ENCODE peak calls at places on chromosomes 12 and 14, in seven cellular contexts. S is IMR-90, W is H1, I is H9, G is neuronal stem cell, R is trophoblast cell, U is mesenchymal stem cell. C is an unnamed sample.

GRCh38 chr12:32091696-32092095 is 15.0 kb upstream of the BICD1 start:
- DNase-seq in U (no peak), I (no peak), R (no peak), W (no peak), G (no peak), S (no peak), C (no peak)

GRCh38 chr12:52692253-52692652 is 11.1 kb downstream of the KRT77 start:
- DNase-seq in U (no peak), W (peak), G (no peak), R (peak), I (peak), S (no peak), C (peak)

GRCh38 chr14:63766616-63767015 is 38.8 kb upstream of the SGPP1 start:
- DNase-seq in W (no peak), U (no peak), G (peak), I (no peak), R (no peak), S (no peak), C (no peak)

GRCh38 chr12:27541031-27541719 is 17.2 kb downstream of the PPFIBP1 start:
- DNase-seq in R (peak), I (peak), G (no peak), W (no peak), U (no peak), S (no peak), C (peak)

GRCh38 chr12:72296389-72296788 is 24.2 kb downstream of the TRHDE start:
- DNase-seq in U (peak), G (no peak), I (no peak), R (peak), W (no peak), S (peak), C (no peak)

GRCh38 chr14:76926521-76927251 is 100.5 kb downstream of the LRRC74A start:
- DNase-seq in R (no peak), I (no peak), G (no peak), U (peak), S (peak), W (no peak), C (no peak)

GRCh38 chr12:3658327-3659163 is 94.4 kb downstream of the CRACR2A start:
- DNase-seq in R (peak), U (peak), I (peak), G (peak), S (peak), W (peak), C (peak)

GRCh38 chr14:106039400-106039799 is 513.0 kb downstream of the TMEM121 start:
- DNase-seq in I (no peak), U (no peak), G (no peak), R (peak), W (no peak), S (no peak), C (no peak)

GRCh38 chr12:29733060-29733459 is 50.7 kb downstream of the TMTC1 start:
- DNase-seq in U (no peak), W (no peak), G (no peak), I (no peak), S (peak), R (no peak), C (no peak)

GRCh38 chr12:27821259-27821973 is 41.4 kb upstream of the MANSC4 start:
- DNase-seq in U (peak), R (peak), G (peak), W (no peak), S (peak), I (peak), C (peak)

GRCh38 chr12:24991209-24992049 is 42.5 kb upstream of the BCAT1 start:
- DNase-seq in W (no peak), S (peak), U (peak), R (peak), G (peak), I (no peak), C (peak)

GRCh38 chr14:76022991-76023390 is 37.4 kb downstream of the IFT43 start:
- DNase-seq in G (no peak), I (no peak), U (no peak), W (no peak), R (no peak), S (peak), C (no peak)

GRCh38 chr14:74988131-74988530 is 14.6 kb upstream of the EIF2B2 start:
- DNase-seq in U (peak), R (peak), I (no peak), W (no peak), S (peak), G (no peak), C (peak)

GRCh38 chr14:79415726-79416125 is 795.6 kb downstream of the DIO2 start:
- DNase-seq in S (peak), W (no peak), G (no peak), I (no peak), R (no peak), U (no peak), C (no peak)

GRCh38 chr12:22283006-22283506 is 51.5 kb downstream of the ST8SIA1 start:
- DNase-seq in S (peak), G (no peak), U (peak), W (no peak), I (no peak), R (peak), C (no peak)

GRCh38 chr14:55731881-55732498 is 152.0 kb downstream of the KTN1 start:
- DNase-seq in G (peak), U (no peak), W (peak), I (peak), S (peak), R (peak), C (peak)

GRCh38 chr14:51453869-51454268 is 197.8 kb upstream of the FRMD6 start:
- DNase-seq in W (no peak), R (no peak), G (no peak), U (no peak), I (no peak), S (no peak), C (no peak)

GRCh38 chr12:27237790-27238771 is 6.0 kb upstream of the STK38L start:
- DNase-seq in G (no peak), W (no peak), U (peak), R (peak), I (no peak), S (peak), C (peak)

GRCh38 chr14:50937325-50937724 is 7.0 kb downstream of the PYGL start:
- DNase-seq in G (no peak), U (peak), I (no peak), W (no peak), S (peak), R (peak), C (no peak)

GRCh38 chr12:10623131-10623530 is 9.7 kb upstream of the MAGOHB start:
- DNase-seq in G (no peak), W (no peak), U (no peak), S (peak), R (no peak), I (no peak), C (no peak)

GRCh38 chr14:97802974-97803373 is 1005.8 kb downstream of the VRK1 start:
- DNase-seq in G (no peak), W (no peak), S (no peak), R (no peak), I (no peak), U (no peak), C (no peak)

GRCh38 chr12:49089831-49090773 is 4.5 kb downstream of the DHH start:
- DNase-seq in R (peak), S (peak), G (no peak), W (peak), U (peak), I (peak), C (no peak)

GRCh38 chr14:23712287-23712686 is 76.1 kb downstream of the DHRS2 start:
- DNase-seq in W (no peak), U (no peak), I (no peak), R (no peak), S (no peak), G (no peak), C (no peak)
- H2AK5ac ChIP-seq in W (no peak), U (no peak), I (no peak), R (no peak), S (no peak), G (no peak), C (no peak)

GRCh38 chr14:20658246-20658645 is 16.8 kb upstream of the OR6S1 start:
- DNase-seq in U (no peak), W (no peak), R (no peak), I (no peak), G (no peak), S (no peak), C (no peak)
- H2AK5ac ChIP-seq in U (no peak), W (no peak), R (no peak), I (no peak), G (no peak), S (no peak), C (no peak)

GRCh38 chr14:102264355-102264754 is 40.6 kb downstream of the MOK start:
- DNase-seq in I (no peak), U (no peak), R (no peak), W (no peak), S (no peak), G (no peak), C (no peak)
- H2AK5ac ChIP-seq in I (no peak), U (no peak), R (no peak), W (no peak), S (peak), G (no peak), C (no peak)

DNA sequence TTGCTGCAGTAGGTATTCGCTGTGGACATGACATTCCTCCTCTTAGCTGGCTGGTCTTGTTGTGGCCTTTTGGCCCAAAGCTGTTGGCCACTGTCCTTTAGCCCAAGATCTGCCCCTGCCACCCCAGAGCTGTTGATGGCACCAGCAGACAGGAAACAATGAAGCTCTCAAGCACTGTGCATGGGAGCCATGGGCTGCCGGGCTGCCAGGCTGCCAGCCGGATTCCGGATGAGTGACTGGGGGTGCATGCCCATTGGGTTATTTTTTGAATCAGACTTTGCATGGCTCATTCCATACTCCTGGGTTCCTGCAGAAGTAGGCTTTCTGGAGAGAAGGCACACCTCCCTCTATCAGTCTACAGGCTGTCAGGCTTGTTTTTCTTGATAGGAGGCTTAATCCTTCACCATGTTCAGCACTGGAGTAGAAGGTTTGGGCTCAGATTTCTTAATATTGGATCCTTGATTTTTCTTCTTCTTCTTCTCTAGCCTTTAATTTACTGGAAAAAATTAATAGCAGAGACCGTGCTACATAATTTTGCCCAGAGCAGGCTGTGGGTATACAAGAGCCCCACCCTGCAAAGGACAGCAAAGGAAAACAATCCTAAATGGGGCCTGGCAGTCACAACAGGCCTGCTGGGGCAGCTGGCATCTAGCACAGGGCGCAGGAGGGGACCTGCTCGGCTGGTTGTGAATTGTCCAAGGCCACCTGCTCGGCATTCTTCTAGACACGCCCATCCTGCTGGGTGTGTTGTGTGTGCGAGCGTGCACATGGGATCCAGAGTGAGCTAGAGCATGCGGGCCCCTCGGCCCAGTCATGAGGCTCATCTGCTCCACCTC is 32.2 kb downstream of the MAX start:
- DNase-seq in W (no peak), S (no peak), R (peak), U (no peak), I (no peak), G (no peak), C (no peak)
- H2AK5ac ChIP-seq in W (no peak), S (no peak), R (no peak), U (no peak), I (no peak), G (no peak), C (no peak)

DNA sequence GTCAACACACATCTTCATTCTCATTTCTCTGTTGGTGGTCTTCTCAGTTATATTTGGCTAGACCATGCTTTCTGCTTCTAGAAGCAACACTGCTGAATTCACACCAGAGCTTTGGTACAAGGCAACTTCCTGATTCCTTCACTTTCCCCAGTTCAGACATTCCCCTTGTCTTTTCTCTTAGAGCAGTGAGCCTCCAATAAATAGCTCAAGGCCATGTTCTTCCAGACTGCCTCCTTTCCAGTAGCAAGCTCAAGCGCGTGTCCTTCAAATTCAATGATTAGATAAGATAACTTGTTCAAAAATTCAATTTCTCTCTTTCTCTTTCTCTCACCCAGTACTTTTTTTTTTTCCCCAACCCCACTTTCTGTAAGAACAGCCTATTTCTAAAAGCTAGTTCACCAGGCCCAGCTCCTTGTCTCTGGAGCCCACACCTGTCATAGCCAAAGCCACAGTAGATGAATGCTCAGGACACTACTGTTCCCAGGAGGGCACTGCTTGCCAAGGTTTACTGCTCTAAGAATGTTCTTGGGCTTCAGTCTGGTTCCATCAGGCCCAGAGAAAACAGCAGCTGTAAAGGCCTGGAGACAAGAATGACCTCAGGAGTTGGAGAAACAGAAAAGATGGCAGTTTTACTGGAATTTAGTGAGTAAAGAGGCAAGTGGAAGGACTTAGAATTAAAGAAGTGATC is 17.7 kb downstream of the TBK1 start:
- DNase-seq in R (no peak), W (no peak), I (no peak), G (no peak), S (no peak), U (no peak), C (no peak)
- H2AK5ac ChIP-seq in R (no peak), W (no peak), I (no peak), G (no peak), S (no peak), U (no peak), C (no peak)

C was measured in mesendoderm.